ENCODE peak calls at places on chromosome 2, in four cellular contexts. E, Q, L and N are unnamed samples. For H3K4me1, the result is how much of the 10 kb centered on the place peaks cover.

GRCh38 chr2:170554278-170554955 is 160.7 kb upstream of the SP5 start:
- DNase-seq in Q (peak), L (peak), E (no peak), N (no peak)

GRCh38 chr2:238282861-238283738 is 5.3 kb downstream of the PER2 start:
- DNase-seq in L (no peak), Q (no peak), E (no peak), N (peak)

GRCh38 chr2:144130551-144130950 is 389.4 kb downstream of the ZEB2 start:
- DNase-seq in L (no peak), Q (no peak), E (no peak), N (no peak)

GRCh38 chr2:11411768-11412448 is 54.1 kb downstream of the E2F6 start:
- DNase-seq in E (peak), L (peak), Q (peak), N (peak)

GRCh38 chr2:181805228-181806038 is 86.1 kb upstream of the ITPRID2 start:
- DNase-seq in L (peak), E (no peak), Q (no peak), N (no peak)

GRCh38 chr2:134836986-134837385 is 1.4 kb upstream of the ACMSD start:
- DNase-seq in L (peak), Q (peak), E (no peak), N (no peak)

GRCh38 chr2:238291550-238292281 is 3.3 kb upstream of the PER2 start:
- DNase-seq in E (no peak), Q (no peak), L (no peak), N (no peak)

GRCh38 chr2:171319164-171319810 is 114.5 kb downstream of the METTL8 start:
- DNase-seq in E (no peak), Q (no peak), L (peak), N (peak)

GRCh38 chr2:199485732-199486335 is 28.1 kb upstream of the SATB2 start:
- DNase-seq in Q (peak), E (no peak), L (peak), N (peak)

GRCh38 chr2:137223722-137224121 is 458.4 kb downstream of the THSD7B start:
- DNase-seq in Q (no peak), E (no peak), L (no peak), N (peak)

GRCh38 chr2:119196301-119197124 is 27.1 kb upstream of the STEAP3 start:
- DNase-seq in Q (peak), L (peak), E (no peak), N (no peak)

GRCh38 chr2:49788300-49788699 is 634.0 kb upstream of the FSHR start:
- DNase-seq in L (no peak), E (no peak), Q (no peak), N (no peak)

GRCh38 chr2:206639636-206640035 is 2.7 kb upstream of the FAM237A start:
- DNase-seq in L (no peak), Q (peak), E (no peak), N (no peak)

GRCh38 chr2:159349674-159350299 is 63.3 kb upstream of the WDSUB1 start:
- DNase-seq in Q (peak), E (no peak), L (peak), N (no peak)

GRCh38 chr2:101980368-101980767 is 11.4 kb upstream of the IL1R2 start:
- DNase-seq in E (no peak), L (no peak), Q (no peak), N (no peak)
- H2AFZ ChIP-seq in E (no peak), L (no peak), Q (no peak), N (no peak)

GRCh38 chr2:233096006-233096405 is 35.9 kb downstream of the INPP5D start:
- DNase-seq in E (no peak), L (no peak), Q (no peak), N (no peak)

GRCh38 chr2:233094614-233095013 is 34.5 kb downstream of the INPP5D start:
- DNase-seq in E (no peak), Q (no peak), L (no peak), N (no peak)

GRCh38 chr2:233100192-233100998 is 40.3 kb downstream of the INPP5D start:
- DNase-seq in Q (no peak), E (no peak), L (no peak), N (peak)

GRCh38 chr2:233101826-233102225 is 41.7 kb downstream of the INPP5D start:
- DNase-seq in Q (no peak), E (no peak), L (no peak), N (peak)

GRCh38 chr2:233098615-233099014 is 38.5 kb downstream of the INPP5D start:
- DNase-seq in L (peak), E (peak), Q (peak), N (no peak)
- TF ChIP-seq EZH2phosphoT487 in L (no peak), E (no peak), Q (no peak), N (no peak)

GRCh38 chr2:100235581-100235980 is 86.7 kb downstream of the LONRF2 start:
- DNase-seq in Q (no peak), L (no peak), E (no peak), N (no peak)

GRCh38 chr2:100235098-100235497 is 87.2 kb downstream of the LONRF2 start:
- DNase-seq in E (no peak), Q (peak), L (no peak), N (peak)

GRCh38 chr2:100236166-100236565 is 86.1 kb downstream of the LONRF2 start:
- DNase-seq in Q (no peak), L (no peak), E (no peak), N (no peak)

GRCh38 chr2:100237046-100237615 is 85.2 kb downstream of the LONRF2 start:
- DNase-seq in L (no peak), Q (no peak), E (no peak), N (no peak)

GRCh38 chr2:100234141-100234540 is 88.2 kb downstream of the LONRF2 start:
- DNase-seq in E (no peak), Q (no peak), L (peak), N (no peak)
- H3K4me1 ChIP-seq in E (under half), Q (under half), L (under half), N (under half)

DNA sequence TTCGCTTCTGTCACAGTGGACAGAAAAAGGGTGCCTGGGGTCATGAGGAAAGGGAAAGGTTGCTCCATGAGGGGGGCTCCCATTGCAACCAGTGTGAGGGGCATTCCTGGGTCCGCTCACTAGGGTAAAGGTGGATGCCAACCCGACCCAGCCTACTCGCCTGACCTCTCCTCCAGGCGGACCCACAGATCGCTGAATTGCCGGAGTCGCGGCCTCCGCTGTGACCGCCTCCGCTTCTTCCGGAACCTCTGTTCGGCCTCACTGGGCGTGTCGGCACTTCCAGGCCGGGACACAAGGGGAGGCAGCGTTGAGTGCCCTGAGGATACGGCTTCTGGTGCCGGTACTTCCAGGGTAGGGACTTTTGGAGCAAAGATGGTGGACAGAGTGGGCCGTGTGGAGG is 57.1 kb downstream of the TRABD2A start:
- DNase-seq in E (no peak), L (no peak), Q (no peak), N (no peak)
- H2AFZ ChIP-seq in E (no peak), L (no peak), Q (no peak), N (no peak)

GRCh38 chr2:209181984-209182383 is 241.9 kb upstream of the MAP2 start:
- DNase-seq in L (no peak), Q (no peak), E (no peak), N (no peak)
- TF ChIP-seq EZH2phosphoT487 in L (no peak), Q (no peak), E (no peak), N (no peak)

GRCh38 chr2:160401895-160402294 is 91.7 kb downstream of the RBMS1 start:
- DNase-seq in E (no peak), L (no peak), Q (no peak), N (no peak)

GRCh38 chr2:160402498-160402897 is 91.1 kb downstream of the RBMS1 start:
- DNase-seq in E (no peak), L (no peak), Q (no peak), N (no peak)

GRCh38 chr2:160397530-160397865 is 96.1 kb downstream of the RBMS1 start:
- DNase-seq in E (no peak), L (peak), Q (peak), N (no peak)

GRCh38 chr2:160402997-160403979 is 90.3 kb downstream of the RBMS1 start:
- DNase-seq in L (peak), E (no peak), Q (no peak), N (no peak)

GRCh38 chr2:160399880-160400279 is 93.7 kb downstream of the RBMS1 start:
- DNase-seq in Q (no peak), E (no peak), L (no peak), N (no peak)
- H3K4me1 ChIP-seq in Q (half or more), E (half or more), L (half or more), N (half or more)

DNA sequence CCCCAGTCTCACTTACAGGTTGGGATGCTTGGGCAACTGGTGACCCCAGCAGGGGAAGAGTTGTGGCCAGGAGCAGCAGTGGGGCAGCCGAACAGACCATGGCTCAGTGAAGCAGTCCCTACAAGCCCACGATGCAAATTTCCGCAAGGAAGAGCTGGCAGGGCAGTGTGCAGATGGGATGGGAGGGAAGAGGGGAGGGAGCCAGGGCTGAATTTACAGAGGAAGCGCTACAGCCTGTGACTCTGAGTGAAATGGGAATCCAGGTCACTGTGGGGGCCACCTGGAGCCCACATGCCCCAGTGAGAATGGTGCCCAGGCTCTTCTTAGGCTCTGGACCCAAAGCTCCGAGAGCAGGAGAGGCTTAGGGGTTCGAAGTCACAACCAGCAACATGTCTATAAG is 27.0 kb upstream of the SELENOI start:
- DNase-seq in Q (no peak), L (no peak), E (no peak), N (no peak)
- H2AFZ ChIP-seq in Q (no peak), L (no peak), E (no peak), N (no peak)

DNA sequence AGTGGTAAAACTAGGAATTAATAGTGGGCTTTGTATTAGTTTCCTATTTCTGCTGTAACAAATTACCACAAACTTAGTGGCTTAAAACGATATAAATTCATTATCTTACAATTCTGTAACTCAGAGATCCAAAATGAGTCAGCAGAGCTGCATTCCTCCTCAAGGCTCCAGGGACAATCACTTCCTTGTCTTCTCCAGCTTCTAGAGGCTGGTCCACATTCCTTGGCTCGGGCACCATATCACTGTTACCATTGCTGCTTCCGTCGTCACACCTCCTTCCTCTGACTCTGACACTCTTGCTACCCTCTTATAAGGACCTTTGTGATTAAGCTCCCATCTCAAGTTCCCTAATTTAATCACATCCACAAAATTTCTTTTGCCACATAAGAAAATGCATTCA is 567.8 kb upstream of the KLHL29 start:
- DNase-seq in L (peak), E (no peak), Q (peak), N (no peak)
- TF ChIP-seq EZH2phosphoT487 in L (no peak), E (no peak), Q (no peak), N (no peak)